ENCODE peak calls at places on chromosomes 1 and 21, in nine cellular contexts. One of them, this sample, is unnamed.

GRCh38 chr21:34284613-34285160 is 79.1 kb upstream of the KCNE2 start:
- DNase-seq in stimulated activated CD4-positive, alpha-beta T cell treated with anti-CD3 and anti-CD28 coated beads, Interleukin-2, amount 100 ng/mL, for 48 hours: no peak
- DNase-seq in progenitor cell of endocrine pancreas: no peak
- DNase-seq in activated CD4-positive, alpha-beta T cell treated with anti-CD3 and anti-CD28 coated beads, Interleukin-2, amount 50 U/mL, for 4 hours: no peak
- DNase-seq in Calu3: no peak
- DNase-seq in endothelial cell: no peak
- DNase-seq in lung: no peak
- DNase-seq in EH: peak; percentile 25
- DNase-seq in endothelial cell of umbilical vein: no peak
- DNase-seq in this sample: no peak

GRCh38 chr1:203860396-203860951 is 925 bp upstream of the SNRPE start:
- DNase-seq in endothelial cell of umbilical vein: peak; percentile 25
- DNase-seq in progenitor cell of endocrine pancreas: no peak
- DNase-seq in Calu3: peak; percentile 66
- DNase-seq in endothelial cell: no peak
- DNase-seq in EH: peak; percentile 60
- DNase-seq in activated CD4-positive, alpha-beta T cell treated with anti-CD3 and anti-CD28 coated beads, Interleukin-2, amount 50 U/mL, for 4 hours: no peak
- DNase-seq in lung: no peak
- DNase-seq in stimulated activated CD4-positive, alpha-beta T cell treated with anti-CD3 and anti-CD28 coated beads, Interleukin-2, amount 100 ng/mL, for 48 hours: no peak
- DNase-seq in this sample: no peak

GRCh38 chr21:29849735-29850176 is 90.0 kb downstream of the GRIK1 start:
- DNase-seq in progenitor cell of endocrine pancreas: peak; percentile 41
- DNase-seq in endothelial cell of umbilical vein: peak; percentile 60
- DNase-seq in EH: peak; percentile 72
- DNase-seq in endothelial cell: peak; percentile 41
- DNase-seq in stimulated activated CD4-positive, alpha-beta T cell treated with anti-CD3 and anti-CD28 coated beads, Interleukin-2, amount 100 ng/mL, for 48 hours: peak; percentile 34
- DNase-seq in Calu3: peak; percentile 48
- DNase-seq in lung: no peak
- DNase-seq in activated CD4-positive, alpha-beta T cell treated with anti-CD3 and anti-CD28 coated beads, Interleukin-2, amount 50 U/mL, for 4 hours: peak; percentile 4
- DNase-seq in this sample: peak; percentile 44

GRCh38 chr1:69929278-69930057 is 275.9 kb downstream of the LRRC40 start:
- DNase-seq in activated CD4-positive, alpha-beta T cell treated with anti-CD3 and anti-CD28 coated beads, Interleukin-2, amount 50 U/mL, for 4 hours: no peak
- DNase-seq in progenitor cell of endocrine pancreas: no peak
- DNase-seq in stimulated activated CD4-positive, alpha-beta T cell treated with anti-CD3 and anti-CD28 coated beads, Interleukin-2, amount 100 ng/mL, for 48 hours: no peak
- DNase-seq in endothelial cell of umbilical vein: no peak
- DNase-seq in lung: no peak
- DNase-seq in endothelial cell: no peak
- DNase-seq in Calu3: no peak
- DNase-seq in EH: no peak
- DNase-seq in this sample: no peak

GRCh38 chr21:38241029-38241740 is 15.6 kb upstream of the KCNJ15 start:
- DNase-seq in lung: no peak
- DNase-seq in Calu3: peak; percentile 56
- DNase-seq in endothelial cell of umbilical vein: peak; percentile 58
- DNase-seq in progenitor cell of endocrine pancreas: no peak
- DNase-seq in stimulated activated CD4-positive, alpha-beta T cell treated with anti-CD3 and anti-CD28 coated beads, Interleukin-2, amount 100 ng/mL, for 48 hours: no peak
- DNase-seq in activated CD4-positive, alpha-beta T cell treated with anti-CD3 and anti-CD28 coated beads, Interleukin-2, amount 50 U/mL, for 4 hours: no peak
- DNase-seq in EH: peak; percentile 81
- DNase-seq in endothelial cell: no peak
- DNase-seq in this sample: no peak

GRCh38 chr1:167392200-167392696 is 126.1 kb downstream of the CD247 start:
- DNase-seq in EH: no peak
- DNase-seq in activated CD4-positive, alpha-beta T cell treated with anti-CD3 and anti-CD28 coated beads, Interleukin-2, amount 50 U/mL, for 4 hours: no peak
- DNase-seq in endothelial cell: no peak
- DNase-seq in lung: no peak
- DNase-seq in progenitor cell of endocrine pancreas: no peak
- DNase-seq in Calu3: no peak
- DNase-seq in stimulated activated CD4-positive, alpha-beta T cell treated with anti-CD3 and anti-CD28 coated beads, Interleukin-2, amount 100 ng/mL, for 48 hours: no peak
- DNase-seq in endothelial cell of umbilical vein: no peak
- DNase-seq in this sample: no peak

GRCh38 chr1:20964540-20965484 is 177.7 kb upstream of the HP1BP3 start:
- DNase-seq in Calu3: no peak
- DNase-seq in stimulated activated CD4-positive, alpha-beta T cell treated with anti-CD3 and anti-CD28 coated beads, Interleukin-2, amount 100 ng/mL, for 48 hours: no peak
- DNase-seq in activated CD4-positive, alpha-beta T cell treated with anti-CD3 and anti-CD28 coated beads, Interleukin-2, amount 50 U/mL, for 4 hours: no peak
- DNase-seq in EH: no peak
- DNase-seq in lung: no peak
- DNase-seq in endothelial cell of umbilical vein: peak; percentile 32
- DNase-seq in endothelial cell: no peak
- DNase-seq in progenitor cell of endocrine pancreas: no peak
- DNase-seq in this sample: no peak

GRCh38 chr1:200130552-200130951 is 103.0 kb downstream of the NR5A2 start:
- DNase-seq in endothelial cell: no peak
- DNase-seq in progenitor cell of endocrine pancreas: no peak
- DNase-seq in lung: no peak
- DNase-seq in EH: no peak
- DNase-seq in stimulated activated CD4-positive, alpha-beta T cell treated with anti-CD3 and anti-CD28 coated beads, Interleukin-2, amount 100 ng/mL, for 48 hours: no peak
- DNase-seq in endothelial cell of umbilical vein: no peak
- DNase-seq in activated CD4-positive, alpha-beta T cell treated with anti-CD3 and anti-CD28 coated beads, Interleukin-2, amount 50 U/mL, for 4 hours: no peak
- DNase-seq in Calu3: peak; percentile 28
- DNase-seq in this sample: no peak

GRCh38 chr1:121546830-121547680 is 362.3 kb downstream of the SRGAP2C start:
- DNase-seq in activated CD4-positive, alpha-beta T cell treated with anti-CD3 and anti-CD28 coated beads, Interleukin-2, amount 50 U/mL, for 4 hours: no peak
- DNase-seq in endothelial cell of umbilical vein: peak; percentile 4
- DNase-seq in endothelial cell: no peak
- DNase-seq in EH: peak; percentile 4
- DNase-seq in stimulated activated CD4-positive, alpha-beta T cell treated with anti-CD3 and anti-CD28 coated beads, Interleukin-2, amount 100 ng/mL, for 48 hours: no peak
- DNase-seq in Calu3: no peak
- DNase-seq in progenitor cell of endocrine pancreas: no peak
- DNase-seq in lung: no peak
- DNase-seq in this sample: no peak